ENCODE peak calls at places on chromosomes 16 and 17, in ten cellular contexts. N is aorta; U is left lobe of liver; A is naive thymus-derived CD8-positive, alpha-beta T cell; P is upper lobe of left lung; I is pancreas; W is HCT116; K is activated B cell treated with CpG ODN at 0.5 μM for 24 hours; F is activated T-cell treated with anti-CD3 and anti-CD28 coated beads, Interleukin-2, amount 50 U/mL, for 4 hours; R is A549. Z is an unnamed sample.
A peak's percentile ranks its signal among the peaks of the same experiment; 100 is the strongest.

GRCh38 chr16:799948-800833 is at the start of gene GNG13:
- ATAC-seq in N (no peak), U (no peak), A (no peak), P (no peak), I (no peak), W (peak; percentile 41), K (no peak), F (no peak), R (peak; percentile 22), Z (peak; percentile 40)

GRCh38 chr17:30379303-30380105 is 777 bp downstream of the CPD start:
- ATAC-seq in N (peak; percentile 16), U (peak; percentile 39), A (peak; percentile 18), P (peak; percentile 34), I (peak; percentile 16), W (peak; percentile 19), K (peak; percentile 1), F (peak; percentile 7), R (peak; percentile 48), Z (peak; percentile 10)

GRCh38 chr16:65222049-65222448 is 100.2 kb upstream of the CDH11 start:
- ATAC-seq in N (no peak), U (no peak), A (no peak), P (no peak), I (no peak), W (no peak), K (no peak), F (no peak), R (no peak), Z (no peak)

GRCh38 chr17:81315170-81315884 is 20.2 kb upstream of the SLC38A10 start:
- ATAC-seq in N (no peak), U (peak; percentile 5), A (no peak), P (peak; percentile 30), I (no peak), W (no peak), K (no peak), F (no peak), R (peak; percentile 9), Z (peak; percentile 5)

GRCh38 chr17:9935408-9935807 is 30.3 kb upstream of the RCVRN start:
- ATAC-seq in N (peak; percentile 51), U (no peak), A (no peak), P (peak; percentile 49), I (no peak), W (no peak), K (no peak), F (no peak), R (no peak), Z (no peak)

GRCh38 chr16:29881050-29881449 is 18.0 kb upstream of the CDIPT start:
- ATAC-seq in N (no peak), U (no peak), A (no peak), P (no peak), I (no peak), W (no peak), K (no peak), F (no peak), R (no peak), Z (no peak)

GRCh38 chr17:65085397-65085796 is 28.9 kb upstream of the GNA13 start:
- ATAC-seq in N (no peak), U (no peak), A (no peak), P (no peak), I (no peak), W (no peak), K (no peak), F (no peak), R (no peak), Z (no peak)

GRCh38 chr17:80927791-80928216 is 63.8 kb upstream of the CHMP6 start:
- ATAC-seq in N (no peak), U (peak; percentile 15), A (no peak), P (no peak), I (no peak), W (no peak), K (no peak), F (no peak), R (no peak), Z (no peak)

GRCh38 chr16:4510747-4511426 is 27.7 kb downstream of the CDIP1 start:
- ATAC-seq in N (no peak), U (no peak), A (no peak), P (no peak), I (no peak), W (no peak), K (no peak), F (no peak), R (no peak), Z (no peak)

GRCh38 chr17:18932360-18933055 is 19.5 kb upstream of the SLC5A10 start:
- ATAC-seq in N (no peak), U (peak; percentile 14), A (peak; percentile 86), P (no peak), I (no peak), W (no peak), K (peak; percentile 21), F (peak; percentile 59), R (peak; percentile 54), Z (no peak)